ENCODE peak calls at places on chromosomes 7 and 10, in nine cellular contexts. One of them, this sample, is unnamed.

GRCh38 chr7:27175626-27176342 is 1.7 kb upstream of the HOXA10 start:
- DNase-seq in CD4-positive, CD25-positive, alpha-beta regulatory T cell: no peak
- DNase-seq in posterior cingulate gyrus: no peak
- DNase-seq in H1: peak
- DNase-seq in kidney glomerular epithelial cell: no peak
- DNase-seq in Jurkat, Clone E6-1: no peak
- DNase-seq in prostate gland: no peak
- DNase-seq in kidney tubule cell: no peak
- DNase-seq in heart left ventricle: no peak
- DNase-seq in this sample: no peak

GRCh38 chr10:124217031-124217430 is 123.6 kb upstream of the CHST15 start:
- DNase-seq in CD4-positive, CD25-positive, alpha-beta regulatory T cell: no peak
- DNase-seq in posterior cingulate gyrus: no peak
- DNase-seq in H1: no peak
- DNase-seq in kidney glomerular epithelial cell: no peak
- DNase-seq in Jurkat, Clone E6-1: no peak
- DNase-seq in prostate gland: no peak
- DNase-seq in kidney tubule cell: no peak
- DNase-seq in heart left ventricle: no peak
- DNase-seq in this sample: no peak

GRCh38 chr7:70694909-70695803 is 436.8 kb upstream of the GALNT17 start:
- DNase-seq in CD4-positive, CD25-positive, alpha-beta regulatory T cell: no peak
- DNase-seq in posterior cingulate gyrus: no peak
- DNase-seq in H1: peak
- DNase-seq in kidney glomerular epithelial cell: no peak
- DNase-seq in Jurkat, Clone E6-1: no peak
- DNase-seq in prostate gland: peak
- DNase-seq in kidney tubule cell: peak
- DNase-seq in heart left ventricle: peak
- DNase-seq in this sample: no peak

GRCh38 chr7:106070201-106070551 is 41.9 kb downstream of the SYPL1 start:
- DNase-seq in CD4-positive, CD25-positive, alpha-beta regulatory T cell: no peak
- DNase-seq in posterior cingulate gyrus: no peak
- DNase-seq in H1: no peak
- DNase-seq in kidney glomerular epithelial cell: no peak
- DNase-seq in Jurkat, Clone E6-1: no peak
- DNase-seq in prostate gland: peak
- DNase-seq in kidney tubule cell: peak
- DNase-seq in heart left ventricle: peak
- DNase-seq in this sample: peak

GRCh38 chr7:15130666-15131541 is 228.4 kb upstream of the DGKB start:
- DNase-seq in CD4-positive, CD25-positive, alpha-beta regulatory T cell: no peak
- DNase-seq in posterior cingulate gyrus: no peak
- DNase-seq in H1: no peak
- DNase-seq in kidney glomerular epithelial cell: peak
- DNase-seq in Jurkat, Clone E6-1: no peak
- DNase-seq in prostate gland: no peak
- DNase-seq in kidney tubule cell: peak
- DNase-seq in heart left ventricle: no peak
- DNase-seq in this sample: no peak

GRCh38 chr7:8176370-8177081 is 85.4 kb downstream of the ICA1 start:
- DNase-seq in CD4-positive, CD25-positive, alpha-beta regulatory T cell: peak
- DNase-seq in posterior cingulate gyrus: no peak
- DNase-seq in H1: no peak
- DNase-seq in kidney glomerular epithelial cell: no peak
- DNase-seq in Jurkat, Clone E6-1: peak
- DNase-seq in prostate gland: no peak
- DNase-seq in kidney tubule cell: peak
- DNase-seq in heart left ventricle: no peak
- DNase-seq in this sample: no peak

GRCh38 chr10:132574783-132575319 is 37.3 kb downstream of the INPP5A start:
- DNase-seq in CD4-positive, CD25-positive, alpha-beta regulatory T cell: no peak
- DNase-seq in posterior cingulate gyrus: no peak
- DNase-seq in H1: no peak
- DNase-seq in kidney glomerular epithelial cell: no peak
- DNase-seq in Jurkat, Clone E6-1: no peak
- DNase-seq in prostate gland: no peak
- DNase-seq in kidney tubule cell: peak
- DNase-seq in heart left ventricle: no peak
- DNase-seq in this sample: no peak

GRCh38 chr7:155824195-155824915 is 12.1 kb upstream of the SHH start:
- DNase-seq in CD4-positive, CD25-positive, alpha-beta regulatory T cell: no peak
- DNase-seq in posterior cingulate gyrus: no peak
- DNase-seq in H1: no peak
- DNase-seq in kidney glomerular epithelial cell: no peak
- DNase-seq in Jurkat, Clone E6-1: no peak
- DNase-seq in prostate gland: peak
- DNase-seq in kidney tubule cell: peak
- DNase-seq in heart left ventricle: no peak
- DNase-seq in this sample: no peak

GRCh38 chr10:86325158-86325557 is 41.4 kb downstream of the GRID1 start:
- DNase-seq in CD4-positive, CD25-positive, alpha-beta regulatory T cell: no peak
- DNase-seq in posterior cingulate gyrus: no peak
- DNase-seq in H1: no peak
- DNase-seq in kidney glomerular epithelial cell: no peak
- DNase-seq in Jurkat, Clone E6-1: no peak
- DNase-seq in prostate gland: no peak
- DNase-seq in kidney tubule cell: no peak
- DNase-seq in heart left ventricle: no peak
- DNase-seq in this sample: no peak

GRCh38 chr10:103708627-103709288 is 146.6 kb downstream of the SH3PXD2A start:
- DNase-seq in CD4-positive, CD25-positive, alpha-beta regulatory T cell: no peak
- DNase-seq in posterior cingulate gyrus: no peak
- DNase-seq in H1: no peak
- DNase-seq in kidney glomerular epithelial cell: no peak
- DNase-seq in Jurkat, Clone E6-1: no peak
- DNase-seq in prostate gland: no peak
- DNase-seq in kidney tubule cell: no peak
- DNase-seq in heart left ventricle: no peak
- DNase-seq in this sample: peak

This sample was measured in cerebellum.